ENCODE peak calls at places on chromosome 5, in four cellular contexts. One of them, this sample, is unnamed.
A peak's percentile ranks its signal among the peaks of the same experiment; 100 is the strongest.

GRCh38 chr5:83925952-83926351 is 205.3 kb upstream of the HAPLN1 start:
- DNase-seq in stimulated activated CD4-positive, alpha-beta T cell treated with anti-CD3 and anti-CD28 coated beads, Interleukin-2, amount 100 ng/mL, for 48 hours: no peak
- DNase-seq in activated effector memory CD4-positive, alpha-beta T cell treated with anti-CD3 and anti-CD28 coated beads, Interleukin-2, amount 50 U/mL, for 16 hours: no peak
- DNase-seq in stimulated activated CD8-positive, alpha-beta memory T cell treated with anti-CD3 and anti-CD28 coated beads, Interleukin-12 subunit alpha, Interleukin-12 subunit beta, amount 100 ng/mL, for 1 hour: no peak
- DNase-seq in this sample: no peak

GRCh38 chr5:123881791-123882244 is 369.8 kb downstream of the CSNK1G3 start:
- DNase-seq in stimulated activated CD4-positive, alpha-beta T cell treated with anti-CD3 and anti-CD28 coated beads, Interleukin-2, amount 100 ng/mL, for 48 hours: no peak
- DNase-seq in activated effector memory CD4-positive, alpha-beta T cell treated with anti-CD3 and anti-CD28 coated beads, Interleukin-2, amount 50 U/mL, for 16 hours: no peak
- DNase-seq in stimulated activated CD8-positive, alpha-beta memory T cell treated with anti-CD3 and anti-CD28 coated beads, Interleukin-12 subunit alpha, Interleukin-12 subunit beta, amount 100 ng/mL, for 1 hour: no peak
- DNase-seq in this sample: no peak

GRCh38 chr5:15943487-15943886 is 236.1 kb downstream of the MARCHF11 start:
- DNase-seq in stimulated activated CD4-positive, alpha-beta T cell treated with anti-CD3 and anti-CD28 coated beads, Interleukin-2, amount 100 ng/mL, for 48 hours: no peak
- DNase-seq in activated effector memory CD4-positive, alpha-beta T cell treated with anti-CD3 and anti-CD28 coated beads, Interleukin-2, amount 50 U/mL, for 16 hours: no peak
- DNase-seq in stimulated activated CD8-positive, alpha-beta memory T cell treated with anti-CD3 and anti-CD28 coated beads, Interleukin-12 subunit alpha, Interleukin-12 subunit beta, amount 100 ng/mL, for 1 hour: no peak
- DNase-seq in this sample: no peak

GRCh38 chr5:175059687-175060194 is 335.4 kb downstream of the MSX2 start:
- DNase-seq in stimulated activated CD4-positive, alpha-beta T cell treated with anti-CD3 and anti-CD28 coated beads, Interleukin-2, amount 100 ng/mL, for 48 hours: no peak
- DNase-seq in activated effector memory CD4-positive, alpha-beta T cell treated with anti-CD3 and anti-CD28 coated beads, Interleukin-2, amount 50 U/mL, for 16 hours: peak; percentile 63
- DNase-seq in stimulated activated CD8-positive, alpha-beta memory T cell treated with anti-CD3 and anti-CD28 coated beads, Interleukin-12 subunit alpha, Interleukin-12 subunit beta, amount 100 ng/mL, for 1 hour: no peak
- DNase-seq in this sample: no peak

GRCh38 chr5:151155777-151156731 is 1.5 kb downstream of the ANXA6 start:
- DNase-seq in stimulated activated CD4-positive, alpha-beta T cell treated with anti-CD3 and anti-CD28 coated beads, Interleukin-2, amount 100 ng/mL, for 48 hours: no peak
- DNase-seq in activated effector memory CD4-positive, alpha-beta T cell treated with anti-CD3 and anti-CD28 coated beads, Interleukin-2, amount 50 U/mL, for 16 hours: peak; percentile 69
- DNase-seq in stimulated activated CD8-positive, alpha-beta memory T cell treated with anti-CD3 and anti-CD28 coated beads, Interleukin-12 subunit alpha, Interleukin-12 subunit beta, amount 100 ng/mL, for 1 hour: no peak
- DNase-seq in this sample: no peak

GRCh38 chr5:111853748-111854147 is 96.8 kb upstream of the NREP start:
- DNase-seq in stimulated activated CD4-positive, alpha-beta T cell treated with anti-CD3 and anti-CD28 coated beads, Interleukin-2, amount 100 ng/mL, for 48 hours: no peak
- DNase-seq in activated effector memory CD4-positive, alpha-beta T cell treated with anti-CD3 and anti-CD28 coated beads, Interleukin-2, amount 50 U/mL, for 16 hours: no peak
- DNase-seq in stimulated activated CD8-positive, alpha-beta memory T cell treated with anti-CD3 and anti-CD28 coated beads, Interleukin-12 subunit alpha, Interleukin-12 subunit beta, amount 100 ng/mL, for 1 hour: no peak
- DNase-seq in this sample: peak; percentile 11

GRCh38 chr5:87383216-87383615 is 29.5 kb downstream of the CCNH start:
- DNase-seq in stimulated activated CD4-positive, alpha-beta T cell treated with anti-CD3 and anti-CD28 coated beads, Interleukin-2, amount 100 ng/mL, for 48 hours: no peak
- DNase-seq in activated effector memory CD4-positive, alpha-beta T cell treated with anti-CD3 and anti-CD28 coated beads, Interleukin-2, amount 50 U/mL, for 16 hours: no peak
- DNase-seq in stimulated activated CD8-positive, alpha-beta memory T cell treated with anti-CD3 and anti-CD28 coated beads, Interleukin-12 subunit alpha, Interleukin-12 subunit beta, amount 100 ng/mL, for 1 hour: no peak
- DNase-seq in this sample: no peak

GRCh38 chr5:77266291-77266690 is 55.8 kb downstream of the PDE8B start:
- DNase-seq in stimulated activated CD4-positive, alpha-beta T cell treated with anti-CD3 and anti-CD28 coated beads, Interleukin-2, amount 100 ng/mL, for 48 hours: no peak
- DNase-seq in activated effector memory CD4-positive, alpha-beta T cell treated with anti-CD3 and anti-CD28 coated beads, Interleukin-2, amount 50 U/mL, for 16 hours: no peak
- DNase-seq in stimulated activated CD8-positive, alpha-beta memory T cell treated with anti-CD3 and anti-CD28 coated beads, Interleukin-12 subunit alpha, Interleukin-12 subunit beta, amount 100 ng/mL, for 1 hour: no peak
- DNase-seq in this sample: no peak

GRCh38 chr5:135553688-135554462 is 18.1 kb upstream of the NEUROG1 start:
- DNase-seq in stimulated activated CD4-positive, alpha-beta T cell treated with anti-CD3 and anti-CD28 coated beads, Interleukin-2, amount 100 ng/mL, for 48 hours: no peak
- DNase-seq in activated effector memory CD4-positive, alpha-beta T cell treated with anti-CD3 and anti-CD28 coated beads, Interleukin-2, amount 50 U/mL, for 16 hours: no peak
- DNase-seq in stimulated activated CD8-positive, alpha-beta memory T cell treated with anti-CD3 and anti-CD28 coated beads, Interleukin-12 subunit alpha, Interleukin-12 subunit beta, amount 100 ng/mL, for 1 hour: no peak
- DNase-seq in this sample: no peak

GRCh38 chr5:172280937-172281336 is 2.6 kb downstream of the UBTD2 start:
- DNase-seq in stimulated activated CD4-positive, alpha-beta T cell treated with anti-CD3 and anti-CD28 coated beads, Interleukin-2, amount 100 ng/mL, for 48 hours: no peak
- DNase-seq in activated effector memory CD4-positive, alpha-beta T cell treated with anti-CD3 and anti-CD28 coated beads, Interleukin-2, amount 50 U/mL, for 16 hours: no peak
- DNase-seq in stimulated activated CD8-positive, alpha-beta memory T cell treated with anti-CD3 and anti-CD28 coated beads, Interleukin-12 subunit alpha, Interleukin-12 subunit beta, amount 100 ng/mL, for 1 hour: no peak
- DNase-seq in this sample: no peak

GRCh38 chr5:11527994-11528393 is 376.3 kb downstream of the CTNND2 start:
- DNase-seq in stimulated activated CD4-positive, alpha-beta T cell treated with anti-CD3 and anti-CD28 coated beads, Interleukin-2, amount 100 ng/mL, for 48 hours: no peak
- DNase-seq in activated effector memory CD4-positive, alpha-beta T cell treated with anti-CD3 and anti-CD28 coated beads, Interleukin-2, amount 50 U/mL, for 16 hours: no peak
- DNase-seq in stimulated activated CD8-positive, alpha-beta memory T cell treated with anti-CD3 and anti-CD28 coated beads, Interleukin-12 subunit alpha, Interleukin-12 subunit beta, amount 100 ng/mL, for 1 hour: no peak
- DNase-seq in this sample: no peak

GRCh38 chr5:1515311-1515920 is 8.3 kb downstream of the LPCAT1 start:
- DNase-seq in stimulated activated CD4-positive, alpha-beta T cell treated with anti-CD3 and anti-CD28 coated beads, Interleukin-2, amount 100 ng/mL, for 48 hours: no peak
- DNase-seq in activated effector memory CD4-positive, alpha-beta T cell treated with anti-CD3 and anti-CD28 coated beads, Interleukin-2, amount 50 U/mL, for 16 hours: peak; percentile 46
- DNase-seq in stimulated activated CD8-positive, alpha-beta memory T cell treated with anti-CD3 and anti-CD28 coated beads, Interleukin-12 subunit alpha, Interleukin-12 subunit beta, amount 100 ng/mL, for 1 hour: no peak
- DNase-seq in this sample: no peak

GRCh38 chr5:173888473-173889135 is 455 bp downstream of the CPEB4 start:
- DNase-seq in stimulated activated CD4-positive, alpha-beta T cell treated with anti-CD3 and anti-CD28 coated beads, Interleukin-2, amount 100 ng/mL, for 48 hours: no peak
- DNase-seq in activated effector memory CD4-positive, alpha-beta T cell treated with anti-CD3 and anti-CD28 coated beads, Interleukin-2, amount 50 U/mL, for 16 hours: peak; percentile 68
- DNase-seq in stimulated activated CD8-positive, alpha-beta memory T cell treated with anti-CD3 and anti-CD28 coated beads, Interleukin-12 subunit alpha, Interleukin-12 subunit beta, amount 100 ng/mL, for 1 hour: no peak
- DNase-seq in this sample: no peak

GRCh38 chr5:83095973-83096539 is 18.7 kb downstream of the XRCC4 start:
- DNase-seq in stimulated activated CD4-positive, alpha-beta T cell treated with anti-CD3 and anti-CD28 coated beads, Interleukin-2, amount 100 ng/mL, for 48 hours: no peak
- DNase-seq in activated effector memory CD4-positive, alpha-beta T cell treated with anti-CD3 and anti-CD28 coated beads, Interleukin-2, amount 50 U/mL, for 16 hours: no peak
- DNase-seq in stimulated activated CD8-positive, alpha-beta memory T cell treated with anti-CD3 and anti-CD28 coated beads, Interleukin-12 subunit alpha, Interleukin-12 subunit beta, amount 100 ng/mL, for 1 hour: no peak
- DNase-seq in this sample: no peak

GRCh38 chr5:52725065-52725746 is 62.5 kb upstream of the ITGA1 start:
- DNase-seq in stimulated activated CD4-positive, alpha-beta T cell treated with anti-CD3 and anti-CD28 coated beads, Interleukin-2, amount 100 ng/mL, for 48 hours: peak; percentile 18
- DNase-seq in activated effector memory CD4-positive, alpha-beta T cell treated with anti-CD3 and anti-CD28 coated beads, Interleukin-2, amount 50 U/mL, for 16 hours: peak; percentile 74
- DNase-seq in stimulated activated CD8-positive, alpha-beta memory T cell treated with anti-CD3 and anti-CD28 coated beads, Interleukin-12 subunit alpha, Interleukin-12 subunit beta, amount 100 ng/mL, for 1 hour: peak; percentile 17
- DNase-seq in this sample: no peak

GRCh38 chr5:59840200-59840601 is 53.3 kb downstream of the PDE4D start:
- DNase-seq in stimulated activated CD4-positive, alpha-beta T cell treated with anti-CD3 and anti-CD28 coated beads, Interleukin-2, amount 100 ng/mL, for 48 hours: no peak
- DNase-seq in activated effector memory CD4-positive, alpha-beta T cell treated with anti-CD3 and anti-CD28 coated beads, Interleukin-2, amount 50 U/mL, for 16 hours: no peak
- DNase-seq in stimulated activated CD8-positive, alpha-beta memory T cell treated with anti-CD3 and anti-CD28 coated beads, Interleukin-12 subunit alpha, Interleukin-12 subunit beta, amount 100 ng/mL, for 1 hour: no peak
- DNase-seq in this sample: no peak

GRCh38 chr5:66864240-66864884 is 268.2 kb downstream of the MAST4 start:
- DNase-seq in stimulated activated CD4-positive, alpha-beta T cell treated with anti-CD3 and anti-CD28 coated beads, Interleukin-2, amount 100 ng/mL, for 48 hours: no peak
- DNase-seq in activated effector memory CD4-positive, alpha-beta T cell treated with anti-CD3 and anti-CD28 coated beads, Interleukin-2, amount 50 U/mL, for 16 hours: peak; percentile 65
- DNase-seq in stimulated activated CD8-positive, alpha-beta memory T cell treated with anti-CD3 and anti-CD28 coated beads, Interleukin-12 subunit alpha, Interleukin-12 subunit beta, amount 100 ng/mL, for 1 hour: peak; percentile 5
- DNase-seq in this sample: no peak